ENCODE peak calls at places on chromosomes 12 and 14, in five cellular contexts. Q is GM23248, L is OCI-LY7, M is MM.1S, H is endothelial cell of umbilical vein. U is an unnamed sample.

GRCh38 chr14:85483037-85483436 is 46.9 kb upstream of the FLRT2 start:
- DNase-seq in Q (peak; percentile 22), L (no peak), M (no peak), H (peak; percentile 84), U (peak; percentile 22)

GRCh38 chr14:38866461-38866860 is 236.6 kb downstream of the SEC23A start:
- DNase-seq in Q (no peak), L (no peak), M (no peak), H (peak; percentile 78), U (no peak)

GRCh38 chr14:31265701-31266398 is 58.3 kb upstream of the HECTD1 start:
- DNase-seq in Q (peak; percentile 66), L (no peak), M (no peak), H (no peak), U (peak; percentile 51)

GRCh38 chr14:35534130-35534883 is at the start of gene INSM2:
- DNase-seq in Q (peak; percentile 34), L (peak; percentile 10), M (no peak), H (no peak), U (no peak)

GRCh38 chr12:111270128-111270651 is 98.7 kb downstream of the PHETA1 start:
- DNase-seq in Q (no peak), L (no peak), M (no peak), H (no peak), U (no peak)

GRCh38 chr12:65532744-65533143 is 254.3 kb downstream of the MSRB3 start:
- DNase-seq in Q (peak; percentile 56), L (no peak), M (no peak), H (peak; percentile 17), U (peak; percentile 95)

GRCh38 chr14:105203057-105203494 is 22.0 kb upstream of the NUDT14 start:
- DNase-seq in Q (peak; percentile 84), L (peak; percentile 60), M (peak; percentile 28), H (peak; percentile 55), U (peak; percentile 27)

GRCh38 chr12:48000878-48001321 is 3.4 kb downstream of the COL2A1 start:
- DNase-seq in Q (peak; percentile 86), L (no peak), M (no peak), H (peak; percentile 44), U (peak; percentile 50)

GRCh38 chr14:45145214-45145613 is 9.5 kb downstream of the FANCM start:
- DNase-seq in Q (no peak), L (no peak), M (no peak), H (no peak), U (no peak)

DNA sequence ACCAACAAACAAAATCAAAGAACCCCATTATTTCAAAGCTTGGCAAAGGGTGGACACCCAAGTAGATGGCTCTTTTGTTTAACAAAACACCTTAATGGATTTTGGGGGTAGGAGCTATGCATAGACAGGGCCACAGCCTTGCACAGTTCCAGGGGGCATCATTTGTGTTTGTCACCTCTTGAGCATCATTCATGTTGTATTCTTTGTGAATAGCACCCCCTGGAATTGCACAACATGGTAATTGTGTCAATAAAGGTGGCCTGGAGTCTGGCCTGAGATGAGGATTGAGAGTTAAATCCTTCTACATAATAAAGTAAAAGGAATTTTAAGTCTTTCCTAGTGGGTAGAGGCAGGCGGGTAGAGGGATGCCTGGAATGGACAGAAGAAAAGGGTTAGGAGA is 3.3 kb upstream of the FRS2 start:
- DNase-seq in Q (no peak), L (peak; percentile 12), M (no peak), H (no peak), U (no peak)
- H2AFZ ChIP-seq in Q (no peak overlapping the region), L (peak overlapping the region; percentile 89), M (peak overlapping the region; percentile 43), H (no peak overlapping the region), U (no peak overlapping the region)

GRCh38 chr14:42192659-42193425 is 586.2 kb downstream of the LRFN5 start:
- DNase-seq in Q (peak; percentile 99), L (no peak), M (no peak), H (peak; percentile 80), U (peak; percentile 91)
- H2AFZ ChIP-seq in Q (peak overlapping the region; percentile 24), L (no peak overlapping the region), M (no peak overlapping the region), H (peak overlapping the region; percentile 48), U (peak overlapping the region; percentile 44)

GRCh38 chr14:61108742-61109141 is 127.7 kb downstream of the SLC38A6 start:
- DNase-seq in Q (peak; percentile 58), L (no peak), M (no peak), H (no peak), U (no peak)

GRCh38 chr14:61109288-61109687 is 128.2 kb downstream of the SLC38A6 start:
- DNase-seq in Q (no peak), L (no peak), M (no peak), H (no peak), U (no peak)

GRCh38 chr14:61107148-61107641 is 126.2 kb downstream of the SLC38A6 start:
- DNase-seq in Q (peak; percentile 71), L (no peak), M (no peak), H (no peak), U (peak; percentile 62)

GRCh38 chr14:61106627-61107147 is 125.6 kb downstream of the SLC38A6 start:
- DNase-seq in Q (no peak), L (peak; percentile 52), M (no peak), H (no peak), U (no peak)

GRCh38 chr14:61107896-61108295 is 126.9 kb downstream of the SLC38A6 start:
- DNase-seq in Q (no peak), L (no peak), M (no peak), H (peak; percentile 13), U (no peak)
- H2AFZ ChIP-seq in Q (peak overlapping the region; percentile 49), L (peak overlapping the region; percentile 26), M (no peak overlapping the region), H (peak overlapping the region; percentile 13), U (no peak overlapping the region)

DNA sequence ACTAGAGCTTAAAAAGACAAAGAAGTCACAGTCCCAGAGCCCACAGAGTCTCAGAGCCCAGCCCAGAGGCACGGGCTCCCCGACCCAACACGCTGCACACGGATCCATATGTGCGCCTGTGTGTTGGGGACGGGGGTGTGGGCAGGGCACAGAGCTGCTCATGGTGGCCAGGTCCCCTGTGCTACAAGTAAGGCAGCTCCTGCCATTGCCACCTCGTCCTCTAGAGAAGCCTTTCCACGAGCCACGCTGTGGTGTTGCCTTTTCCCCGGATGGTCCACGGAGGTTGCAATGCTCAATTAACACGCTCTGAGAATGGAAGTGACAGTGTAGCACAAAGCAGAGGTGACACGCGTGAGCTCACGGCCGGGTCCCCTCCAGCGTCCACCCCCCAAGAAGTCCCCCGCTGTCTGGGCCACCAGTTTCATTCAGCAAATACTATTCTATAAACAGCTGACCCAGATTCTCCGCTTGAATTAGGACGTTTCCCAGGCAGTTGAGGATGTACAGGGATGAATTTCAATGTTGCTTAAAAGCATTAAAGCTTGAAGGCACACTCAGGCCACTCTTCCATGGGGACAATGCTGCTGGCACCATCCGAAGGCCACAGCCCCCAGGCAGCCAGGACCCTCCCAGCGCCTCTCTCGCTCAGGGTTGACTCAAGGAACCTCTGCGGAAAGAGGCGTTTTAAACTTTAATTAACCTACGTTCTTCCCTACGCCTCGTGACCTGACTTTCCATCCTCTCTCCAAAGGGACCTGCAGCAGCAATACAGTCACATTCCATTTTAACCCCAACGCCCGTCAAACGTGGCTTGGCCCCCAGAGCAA is 22.7 kb upstream of the EIF5 start:
- DNase-seq in Q (no peak), L (no peak), M (no peak), H (no peak), U (no peak)
- H2AFZ ChIP-seq in Q (no peak overlapping the region), L (no peak overlapping the region), M (no peak overlapping the region), H (no peak overlapping the region), U (peak overlapping the region; percentile 20)

GRCh38 chr12:32478166-32478565 is 78.8 kb downstream of the FGD4 start:
- DNase-seq in Q (no peak), L (peak; percentile 73), M (no peak), H (no peak), U (no peak)
- H2AFZ ChIP-seq in Q (no peak overlapping the region), L (peak overlapping the region; percentile 83), M (no peak overlapping the region), H (no peak overlapping the region), U (no peak overlapping the region)